ENCODE peak calls at places on chromosomes 1 and 21, in seven cellular contexts. Y is stimulated activated CD4-positive, alpha-beta T cell treated with anti-CD3 and anti-CD28 coated beads, Interleukin-1b, Interleukin-23, amount 100 ng/mL, for 4 hours; N is activated T-helper 1 cell treated with anti-CD3 and anti-CD28 coated beads, Interleukin-12 subunit alpha, Interleukin-12 subunit beta, Interleukin-2, Interleukin-4 antibody, amounts not matched to agents 30 ng/mL and 10 ng/mL and 1 ng/mL, durations not matched to agents 14 hours and 24 hours and 36 hours; M is PC-9; W is left lung; Q is CD8-positive, alpha-beta T cell; F is fibroblast of mammary gland. S is an unnamed sample.

GRCh38 chr1:241612533-241613505 is 27.4 kb downstream of the CHML start:
- DNase-seq in Y (no peak), N (no peak), M (peak; percentile 79), W (no peak), Q (no peak), F (peak; percentile 96), S (peak; percentile 76)

GRCh38 chr1:159071970-159072582 is 4.5 kb downstream of the AIM2 start:
- DNase-seq in Y (no peak), N (no peak), M (no peak), W (no peak), Q (no peak), F (peak; percentile 83), S (peak; percentile 81)

GRCh38 chr21:45439171-45439872 is 34.4 kb downstream of the COL18A1 start:
- DNase-seq in Y (peak; percentile 86), N (peak; percentile 77), M (no peak), W (peak; percentile 79), Q (peak; percentile 91), F (peak; percentile 93), S (peak; percentile 67)

GRCh38 chr1:30798389-30798951 is 40.9 kb upstream of the LAPTM5 start:
- DNase-seq in Y (no peak), N (no peak), M (no peak), W (peak; percentile 81), Q (no peak), F (no peak), S (no peak)

GRCh38 chr21:42097860-42098259 is 26.7 kb downstream of the UMODL1 start:
- DNase-seq in Y (no peak), N (no peak), M (peak; percentile 91), W (peak; percentile 74), Q (no peak), F (peak; percentile 98), S (peak; percentile 40)

GRCh38 chr1:15064217-15064929 is 89.2 kb upstream of the TMEM51 start:
- DNase-seq in Y (no peak), N (no peak), M (no peak), W (no peak), Q (no peak), F (no peak), S (no peak)

GRCh38 chr1:53075761-53076163 is 13.7 kb downstream of the PODN start:
- DNase-seq in Y (no peak), N (no peak), M (no peak), W (peak; percentile 26), Q (no peak), F (no peak), S (no peak)

GRCh38 chr1:156922986-156923564 is 2.6 kb downstream of the LRRC71 start:
- DNase-seq in Y (no peak), N (no peak), M (peak; percentile 59), W (no peak), Q (no peak), F (no peak), S (no peak)

GRCh38 chr1:170663441-170664282 is at the start of gene PRRX1:
- DNase-seq in Y (no peak), N (no peak), M (no peak), W (no peak), Q (no peak), F (peak; percentile 57), S (no peak)

GRCh38 chr1:69567847-69568434 is at the start of gene LRRC7:
- DNase-seq in Y (no peak), N (no peak), M (no peak), W (no peak), Q (no peak), F (no peak), S (no peak)

GRCh38 chr21:45269861-45270260 is 17.8 kb downstream of the POFUT2 start:
- DNase-seq in Y (no peak), N (no peak), M (no peak), W (peak; percentile 13), Q (no peak), F (no peak), S (no peak)

GRCh38 chr21:45537111-45537745 is 5.0 kb downstream of the SLC19A1 start:
- DNase-seq in Y (no peak), N (no peak), M (no peak), W (peak; percentile 31), Q (no peak), F (no peak), S (no peak)

GRCh38 chr1:68228833-68229232 is 3.5 kb downstream of the WLS start:
- DNase-seq in Y (no peak), N (no peak), M (no peak), W (no peak), Q (no peak), F (peak; percentile 42), S (no peak)

GRCh38 chr1:66266756-66267155 is 267.2 kb upstream of the SGIP1 start:
- DNase-seq in Y (no peak), N (no peak), M (no peak), W (no peak), Q (no peak), F (no peak), S (no peak)

GRCh38 chr1:205967555-205968335 is 24.5 kb upstream of the SLC26A9 start:
- DNase-seq in Y (no peak), N (no peak), M (peak; percentile 87), W (no peak), Q (no peak), F (peak; percentile 31), S (peak; percentile 14)

GRCh38 chr1:157963713-157964112 is 29.7 kb upstream of the KIRREL1 start:
- DNase-seq in Y (peak; percentile 48), N (peak; percentile 6), M (no peak), W (peak; percentile 52), Q (peak; percentile 50), F (peak; percentile 71), S (peak; percentile 24)

GRCh38 chr1:151720974-151721787 is at the start of gene RIIAD1:
- DNase-seq in Y (peak; percentile 39), N (peak; percentile 36), M (no peak), W (no peak), Q (peak; percentile 34), F (peak; percentile 7), S (no peak)

GRCh38 chr1:231357831-231358354 is 19.8 kb downstream of the SPRTN start:
- DNase-seq in Y (no peak), N (no peak), M (peak; percentile 71), W (no peak), Q (peak; percentile 33), F (peak; percentile 88), S (peak; percentile 53)

GRCh38 chr1:160779662-160780397 is 16.1 kb upstream of the LY9 start:
- DNase-seq in Y (peak; percentile 22), N (no peak), M (no peak), W (no peak), Q (peak; percentile 57), F (no peak), S (no peak)

GRCh38 chr1:19643602-19644419 is at the start of gene NBL1:
- DNase-seq in Y (peak; percentile 66), N (peak; percentile 75), M (no peak), W (no peak), Q (peak; percentile 83), F (peak; percentile 48), S (peak; percentile 17)

GRCh38 chr1:106972074-106972473 is 84.4 kb upstream of the PRMT6 start:
- DNase-seq in Y (no peak), N (no peak), M (no peak), W (no peak), Q (no peak), F (no peak), S (no peak)

S was measured in trophoblast cell.